ENCODE peak calls at places on chromosomes 16 and 17, in five cellular contexts. T is heart right ventricle, O is AG04449, X is body of pancreas, U is A549. F is an unnamed sample.

GRCh38 chr17:37818689-37819088 is 73.8 kb upstream of the HNF1B start:
- DNase-seq in T (no peak), U (peak; percentile 59), O (no peak), X (peak; percentile 76), F (no peak)

GRCh38 chr17:19771971-19772630 is 24.0 kb upstream of the ALDH3A1 start:
- DNase-seq in O (no peak), U (no peak), T (no peak), X (no peak), F (no peak)

GRCh38 chr16:56643080-56643778 is 4.8 kb downstream of the MT1A start:
- DNase-seq in O (no peak), T (peak; percentile 77), U (peak; percentile 85), X (peak; percentile 95), F (peak; percentile 56)

GRCh38 chr16:85380905-85381737 is 232.0 kb upstream of the GSE1 start:
- DNase-seq in T (no peak), O (no peak), X (no peak), U (no peak), F (no peak)

GRCh38 chr17:81241648-81242420 is 2.7 kb downstream of the NDUFAF8 start:
- DNase-seq in T (peak; percentile 60), U (peak; percentile 63), O (no peak), X (peak; percentile 67), F (no peak)

GRCh38 chr17:33163827-33164555 is 129.1 kb downstream of the ASIC2 start:
- DNase-seq in U (no peak), X (peak; percentile 5), T (no peak), O (no peak), F (no peak)

GRCh38 chr16:82924075-82924854 is 297.5 kb downstream of the CDH13 start:
- DNase-seq in O (no peak), T (no peak), X (no peak), U (no peak), F (no peak)

GRCh38 chr16:89422905-89423630 is 67.3 kb downstream of the ANKRD11 start:
- DNase-seq in U (no peak), X (no peak), T (no peak), O (no peak), F (peak; percentile 67)

GRCh38 chr16:30884760-30885159 is 9.1 kb downstream of the BCL7C start:
- DNase-seq in O (no peak), U (no peak), T (no peak), X (no peak), F (no peak)

GRCh38 chr16:23847938-23848337 is 12.2 kb downstream of the PRKCB start:
- DNase-seq in O (no peak), U (no peak), X (no peak), T (no peak), F (no peak)

GRCh38 chr16:19382887-19383816 is 34.5 kb upstream of the TMC5 start:
- DNase-seq in U (no peak), T (no peak), X (peak; percentile 15), O (no peak), F (no peak)

GRCh38 chr17:44203731-44204452 is 4.2 kb upstream of the ATXN7L3 start:
- DNase-seq in T (no peak), U (peak; percentile 76), X (peak; percentile 50), O (no peak), F (no peak)

GRCh38 chr16:80369559-80369958 is 171.2 kb upstream of the DYNLRB2 start:
- DNase-seq in U (peak; percentile 59), X (peak; percentile 40), O (peak; percentile 10), T (no peak), F (no peak)

GRCh38 chr17:8359769-8360168 is 16.7 kb downstream of the KRABD2 start:
- DNase-seq in T (no peak), U (no peak), X (no peak), O (no peak), F (no peak)

GRCh38 chr17:46863383-46864121 is 12.2 kb downstream of the WNT9B start:
- DNase-seq in U (no peak), X (no peak), T (no peak), O (no peak), F (peak; percentile 27)

GRCh38 chr17:40598928-40599627 is 33.8 kb upstream of the CCR7 start:
- DNase-seq in O (no peak), U (no peak), T (no peak), X (no peak), F (no peak)

GRCh38 chr16:30743690-30744089 is 4.5 kb upstream of the PHKG2 start:
- DNase-seq in U (no peak), X (no peak), O (no peak), T (no peak), F (no peak)

GRCh38 chr17:48262982-48263586 is 155.5 kb downstream of the SNX11 start:
- DNase-seq in U (peak; percentile 56), T (no peak), X (no peak), O (no peak), F (no peak)

GRCh38 chr16:27529962-27530361 is 19.8 kb downstream of the GTF3C1 start:
- DNase-seq in U (no peak), O (peak; percentile 58), X (no peak), T (no peak), F (no peak)

GRCh38 chr16:22192261-22193133 is 13.6 kb upstream of the EEF2K start:
- DNase-seq in T (peak; percentile 72), U (no peak), X (peak; percentile 72), O (no peak), F (peak; percentile 75)

GRCh38 chr17:64115043-64115698 is 14.8 kb downstream of the ERN1 start:
- DNase-seq in T (no peak), X (peak; percentile 62), U (no peak), O (no peak), F (no peak)

GRCh38 chr17:37179893-37180292 is 195.9 kb upstream of the C17orf78 start:
- DNase-seq in T (no peak), X (no peak), O (peak; percentile 31), U (no peak), F (no peak)

GRCh38 chr17:67520916-67521772 is 144.1 kb downstream of the PITPNC1 start:
- DNase-seq in T (no peak), O (no peak), X (no peak), U (no peak), F (no peak)

GRCh38 chr17:57622886-57623433 is 122.1 kb downstream of the CCDC182 start:
- DNase-seq in T (no peak), O (peak; percentile 26), X (no peak), U (peak; percentile 42), F (no peak)

GRCh38 chr16:88747588-88748301 is 37.3 kb downstream of the PIEZO1 start:
- DNase-seq in T (no peak), O (no peak), X (peak; percentile 60), U (peak; percentile 88), F (no peak)

GRCh38 chr16:57815987-57816745 is 13.9 kb upstream of the KIFC3 start:
- DNase-seq in O (peak; percentile 82), T (peak; percentile 83), U (peak; percentile 81), X (peak; percentile 88), F (peak; percentile 93)

DNA sequence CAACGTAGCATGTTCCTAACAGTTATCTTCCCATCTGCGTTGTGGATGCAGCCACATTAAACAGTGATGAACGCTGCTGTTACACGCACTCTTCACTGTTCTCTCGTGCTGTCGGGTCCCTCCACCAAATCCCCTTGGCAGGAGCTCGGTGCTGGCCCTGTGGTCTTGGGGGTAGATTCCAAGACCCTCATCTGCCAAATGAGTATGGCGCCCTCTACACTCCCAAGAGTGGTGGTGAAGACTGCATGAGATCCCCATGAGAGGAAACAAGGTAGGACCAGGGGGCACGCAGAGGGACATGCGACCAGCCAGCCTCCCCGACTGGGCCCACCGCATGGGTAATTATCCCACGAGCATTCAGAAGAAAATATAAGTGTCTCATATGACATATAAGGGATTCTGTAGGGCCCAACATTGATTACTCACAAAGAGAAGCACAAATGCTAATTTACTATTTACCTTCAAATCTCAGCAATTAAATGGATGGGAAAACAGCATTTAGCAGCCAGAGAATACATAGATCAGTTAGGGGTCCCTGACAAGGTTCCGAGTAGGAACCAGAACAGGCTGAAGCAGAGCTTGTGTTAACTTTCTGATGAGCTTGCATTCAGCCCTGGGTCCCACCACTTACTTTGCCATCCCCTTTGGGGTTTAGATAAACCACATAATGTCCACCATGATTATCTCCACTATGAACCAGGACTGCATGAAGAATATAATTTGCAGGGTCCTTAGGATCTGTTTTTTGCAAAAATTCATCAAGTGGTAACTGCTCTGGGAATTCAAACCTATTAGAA is 23.8 kb downstream of the LITAFD start:
- DNase-seq in O (no peak), X (no peak), T (no peak), U (no peak), F (no peak)
- TF ChIP-seq CTCF in O (peak; percentile 16), X (no peak), T (no peak), U (peak; percentile 24), F (peak; percentile 6)

DNA sequence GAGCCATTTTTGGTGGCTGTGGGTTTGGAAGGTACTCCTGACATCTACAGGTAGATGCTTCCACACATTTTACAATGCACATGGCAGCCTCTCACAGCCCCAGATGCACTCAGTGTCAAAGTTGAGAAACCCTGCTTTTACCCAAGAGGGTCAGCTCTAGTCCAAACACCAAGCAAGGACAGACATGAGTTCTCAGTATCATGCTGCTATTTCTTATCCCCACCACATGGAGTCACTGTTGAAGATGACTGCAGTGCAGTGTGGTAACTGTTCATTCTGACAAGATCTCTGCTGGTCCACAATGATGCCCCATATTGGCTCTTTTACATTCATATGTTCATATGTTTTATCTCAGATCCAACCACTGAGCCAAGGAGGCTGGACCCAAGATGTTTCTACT is 50.5 kb upstream of the SALL1 start:
- DNase-seq in O (no peak), T (no peak), U (peak; percentile 18), X (no peak), F (no peak)
- TF ChIP-seq CTCF in O (no peak), T (no peak), U (no peak), X (no peak), F (no peak)

DNA sequence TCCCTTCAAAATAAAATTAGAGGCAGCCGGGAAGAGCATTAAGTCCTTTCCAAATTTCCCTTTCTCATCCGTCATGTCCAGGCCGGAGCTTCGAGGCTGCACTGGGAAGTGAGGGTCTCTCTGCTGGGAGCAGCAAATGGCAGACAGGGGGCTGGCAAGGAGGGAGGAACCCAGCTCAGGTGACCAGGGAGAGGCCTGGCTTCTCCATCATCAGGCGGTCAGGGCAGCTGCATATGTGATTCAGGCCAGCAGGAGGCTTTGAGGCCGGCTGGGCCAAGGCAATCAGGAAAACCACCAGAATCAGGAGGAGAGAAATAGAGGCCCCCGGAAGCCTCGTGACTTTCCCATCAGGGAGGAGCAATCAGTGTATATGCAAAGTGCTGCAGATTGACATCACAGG is 85.0 kb upstream of the RPL38 start:
- DNase-seq in U (no peak), T (no peak), X (no peak), O (no peak), F (no peak)
- TF ChIP-seq CTCF in U (no peak), T (no peak), X (no peak), O (no peak), F (no peak)

DNA sequence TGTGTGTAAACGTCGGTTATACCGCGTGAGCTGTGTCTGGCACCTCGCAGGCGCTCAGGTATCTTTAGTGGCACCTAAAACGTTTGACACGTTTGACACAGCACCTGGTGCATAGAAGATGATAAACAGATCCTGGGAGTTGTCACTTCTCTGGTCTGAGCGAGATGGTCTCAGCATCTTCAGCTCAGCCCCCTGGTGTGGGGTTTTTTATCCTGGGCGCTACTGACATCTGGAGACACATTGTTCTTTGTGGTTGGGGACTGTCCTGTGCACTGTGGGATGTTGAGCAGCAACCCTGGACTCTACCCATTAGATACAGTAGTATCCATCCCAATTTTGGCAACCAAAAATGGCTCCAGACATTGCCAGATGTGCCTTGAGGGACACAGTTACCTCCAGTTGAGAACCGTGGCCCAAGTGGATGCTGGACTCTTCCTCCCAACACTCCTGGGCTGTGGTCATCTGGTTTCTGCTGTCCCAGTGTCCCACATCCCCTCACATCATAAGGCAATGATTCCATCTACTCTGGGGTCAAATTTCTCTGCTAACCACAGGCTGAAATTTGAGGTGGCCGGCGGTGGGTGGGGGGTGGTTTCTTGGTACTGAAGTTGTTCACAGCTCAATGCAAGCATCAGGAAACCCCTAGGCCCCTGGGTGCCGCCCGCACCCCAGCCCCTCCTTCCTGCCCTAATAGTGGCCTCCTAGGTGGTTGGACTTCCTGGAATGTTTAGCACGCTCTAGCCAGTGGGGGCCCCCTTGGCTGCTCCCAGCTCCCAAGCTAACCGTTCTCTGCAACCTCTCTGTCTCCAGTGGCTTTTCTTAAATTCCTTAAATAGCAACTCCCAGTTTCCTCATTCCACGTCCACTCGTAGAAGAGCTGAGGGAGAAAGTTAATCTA is 124.7 kb downstream of the ABCC1 start:
- DNase-seq in X (peak; percentile 54), O (peak; percentile 88), T (no peak), U (peak; percentile 75), F (no peak)
- TF ChIP-seq CTCF in X (no peak), O (peak; percentile 21), T (no peak), U (no peak), F (no peak)

F was measured in CD14-positive monocyte.